ENCODE peak calls at places on chromosomes 6 and 20, in six cellular contexts. X is left lung; F is epithelial cell of esophagus; P is activated CD4-positive, alpha-beta T cell treated with anti-CD3 and anti-CD28 coated beads for 48 hours; V is NCI-H1436; S is ELF-1. R is an unnamed sample.

GRCh38 chr6:70413829-70414494 is 654 bp downstream of the FAM135A start:
- DNase-seq in X (peak; percentile 37), F (peak; percentile 26), P (no peak), V (no peak), S (peak; percentile 43), R (no peak)

GRCh38 chr6:53795254-53795701 is 473 bp downstream of the LRRC1 start:
- DNase-seq in X (peak; percentile 49), F (peak; percentile 57), P (no peak), V (no peak), S (peak; percentile 70), R (no peak)

GRCh38 chr6:90072501-90072900 is 178.2 kb downstream of the GJA10 start:
- DNase-seq in X (no peak), F (peak; percentile 46), P (no peak), V (no peak), S (no peak), R (no peak)

GRCh38 chr20:10172998-10173655 is 45.5 kb upstream of the SNAP25 start:
- DNase-seq in X (no peak), F (no peak), P (no peak), V (no peak), S (no peak), R (no peak)

GRCh38 chr6:811186-811585 is 118.2 kb upstream of the EXOC2 start:
- DNase-seq in X (no peak), F (no peak), P (no peak), V (no peak), S (no peak), R (no peak)

GRCh38 chr6:84926756-84927155 is 162.4 kb upstream of the TBX18 start:
- DNase-seq in X (no peak), F (peak; percentile 64), P (no peak), V (no peak), S (no peak), R (no peak)

GRCh38 chr20:44070139-44070900 is 116.7 kb downstream of the JPH2 start:
- DNase-seq in X (no peak), F (no peak), P (peak; percentile 18), V (no peak), S (no peak), R (no peak)

GRCh38 chr6:126546771-126547170 is 206.9 kb downstream of the CENPW start:
- DNase-seq in X (no peak), F (peak; percentile 50), P (no peak), V (no peak), S (no peak), R (no peak)

GRCh38 chr6:11770546-11771466 is 7.8 kb downstream of the ADTRP start:
- DNase-seq in X (peak; percentile 91), F (peak; percentile 100), P (no peak), V (no peak), S (peak; percentile 90), R (no peak)

GRCh38 chr6:148790817-148791216 is 44.0 kb downstream of the UST start:
- DNase-seq in X (no peak), F (no peak), P (no peak), V (no peak), S (no peak), R (no peak)

GRCh38 chr6:37110455-37111155 is 59.3 kb upstream of the PIM1 start:
- DNase-seq in X (no peak), F (no peak), P (peak; percentile 45), V (no peak), S (no peak), R (no peak)

GRCh38 chr6:30685977-30686907 is at the start of gene PPP1R18:
- DNase-seq in X (peak; percentile 89), F (peak; percentile 72), P (peak; percentile 90), V (peak; percentile 47), S (peak; percentile 49), R (peak; percentile 74)

GRCh38 chr6:34239240-34239825 is 2.7 kb downstream of the HMGA1 start:
- DNase-seq in X (no peak), F (no peak), P (no peak), V (no peak), S (no peak), R (no peak)

GRCh38 chr6:118606268-118606667 is 45.1 kb downstream of the CEP85L start:
- DNase-seq in X (no peak), F (no peak), P (no peak), V (no peak), S (no peak), R (no peak)

GRCh38 chr6:4460595-4461475 is 315.4 kb upstream of the CDYL start:
- DNase-seq in X (no peak), F (peak; percentile 43), P (no peak), V (no peak), S (no peak), R (no peak)